ENCODE peak calls at places on chromosomes 6 and 20, in five cellular contexts. A, Y, G, T and H are unnamed samples.
A peak's percentile ranks its signal among the peaks of the same experiment; 100 is the strongest.

GRCh38 chr6:29628419-29629281 is 4.3 kb downstream of the GABBR1 start:
- DNase-seq in G (peak; percentile 81), T (peak; percentile 43), A (peak; percentile 73), Y (peak; percentile 81), H (peak; percentile 84)

GRCh38 chr6:148892247-148892646 is 145.4 kb downstream of the UST start:
- DNase-seq in A (peak; percentile 20), G (no peak), Y (no peak), T (no peak), H (no peak)

GRCh38 chr20:60584221-60584620 is 626.0 kb downstream of the CDH26 start:
- DNase-seq in Y (no peak), G (no peak), A (no peak), T (no peak), H (no peak)

GRCh38 chr20:574297-574942 is 30.8 kb upstream of the CSNK2A1 start:
- DNase-seq in Y (no peak), G (no peak), A (no peak), T (no peak), H (no peak)

GRCh38 chr20:62876826-62877728 is 15.5 kb upstream of the TCFL5 start:
- DNase-seq in Y (no peak), T (no peak), G (no peak), A (no peak), H (no peak)

GRCh38 chr20:11891827-11892521 is 25.7 kb upstream of the BTBD3 start:
- DNase-seq in T (peak; percentile 89), Y (peak; percentile 74), A (peak; percentile 62), G (peak; percentile 53), H (peak; percentile 77)

GRCh38 chr6:119929121-119929520 is 579.6 kb upstream of the MAN1A1 start:
- DNase-seq in T (no peak), Y (no peak), A (no peak), G (no peak), H (no peak)

GRCh38 chr6:11317885-11318771 is 85.7 kb upstream of the NEDD9 start:
- DNase-seq in A (peak; percentile 98), Y (peak; percentile 85), T (peak; percentile 82), G (no peak), H (no peak)

GRCh38 chr6:38567436-38567835 is 72.3 kb downstream of the BTBD9 start:
- DNase-seq in G (no peak), Y (no peak), T (no peak), A (peak; percentile 93), H (no peak)

GRCh38 chr20:23156170-23156841 is 70.2 kb upstream of the CD93 start:
- DNase-seq in T (peak; percentile 50), G (peak; percentile 15), Y (peak; percentile 52), A (peak; percentile 82), H (peak; percentile 28)

GRCh38 chr20:23272176-23273029 is 78.2 kb upstream of the NXT1 start:
- DNase-seq in G (no peak), Y (no peak), A (no peak), T (no peak), H (no peak)

GRCh38 chr20:46169245-46170171 is 51.4 kb downstream of the CD40 start:
- DNase-seq in Y (no peak), A (no peak), T (no peak), G (no peak), H (no peak)

GRCh38 chr20:4053516-4053919 is 38.2 kb upstream of the RNF24 start:
- DNase-seq in T (no peak), G (no peak), Y (no peak), A (no peak), H (no peak)

GRCh38 chr6:99613705-99614429 is 7.2 kb downstream of the PRDM13 start:
- DNase-seq in Y (peak; percentile 17), G (no peak), T (no peak), A (no peak), H (no peak)

GRCh38 chr6:170177383-170178265 is 113.3 kb downstream of the DLL1 start:
- DNase-seq in Y (no peak), G (no peak), A (no peak), T (no peak), H (peak; percentile 43)

GRCh38 chr6:157762636-157763035 is 60.4 kb upstream of the SNX9 start:
- DNase-seq in A (no peak), G (peak; percentile 49), T (peak; percentile 35), Y (no peak), H (no peak)

GRCh38 chr20:63509088-63509564 is 10.2 kb upstream of the EEF1A2 start:
- DNase-seq in A (peak; percentile 12), T (no peak), G (no peak), Y (no peak), H (no peak)

GRCh38 chr6:11149551-11149950 is 38.0 kb upstream of the ERVFRD-1 start:
- DNase-seq in A (no peak), T (no peak), G (no peak), Y (no peak), H (no peak)

GRCh38 chr6:43107344-43108062 is 31.4 kb downstream of the PTK7 start:
- DNase-seq in Y (no peak), G (no peak), A (no peak), T (no peak), H (no peak)

GRCh38 chr20:11064946-11065345 is 391.1 kb upstream of the JAG1 start:
- DNase-seq in Y (no peak), A (no peak), T (no peak), G (no peak), H (no peak)

GRCh38 chr20:44692932-44693476 is 22.2 kb upstream of the CCN5 start:
- DNase-seq in Y (peak; percentile 92), G (no peak), A (peak; percentile 93), T (peak; percentile 97), H (peak; percentile 38)
- TF ChIP-seq MAFK in Y (peak; percentile 6), G (no peak), A (no peak), T (no peak), H (no peak)

GRCh38 chr20:49581482-49581881 is 13.5 kb upstream of the PTGIS start:
- DNase-seq in G (no peak), T (no peak), Y (no peak), A (no peak), H (no peak)
- TF ChIP-seq MAFK in G (no peak), T (no peak), Y (no peak), A (no peak), H (no peak)

GRCh38 chr6:6246539-6246938 is 73.9 kb downstream of the F13A1 start:
- DNase-seq in A (no peak), T (no peak), G (no peak), Y (no peak), H (no peak)

GRCh38 chr6:6244624-6245023 is 75.8 kb downstream of the F13A1 start:
- DNase-seq in A (no peak), G (no peak), Y (no peak), T (no peak), H (no peak)

GRCh38 chr6:6248651-6249050 is 71.8 kb downstream of the F13A1 start:
- DNase-seq in G (no peak), A (no peak), T (no peak), Y (no peak), H (no peak)

DNA sequence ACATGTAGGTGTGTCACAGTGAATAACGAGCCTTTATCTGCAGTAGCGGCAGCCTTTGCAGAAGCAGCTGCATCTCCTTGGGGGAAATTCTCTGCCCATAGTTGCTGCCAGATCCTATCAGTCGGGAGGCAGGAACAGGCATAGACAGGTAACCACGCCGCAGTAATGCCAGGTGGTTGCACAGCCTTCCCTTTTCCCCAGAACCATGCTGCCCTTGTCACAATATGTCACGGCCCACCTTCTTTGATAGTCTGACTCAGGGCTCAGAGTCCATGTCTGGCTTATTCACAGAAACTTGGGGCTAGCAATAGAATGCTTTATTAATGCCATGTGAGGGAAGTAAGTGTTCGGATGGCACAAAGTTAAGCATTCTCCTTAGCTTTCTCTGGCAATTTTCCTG is 76.6 kb downstream of the F13A1 start:
- DNase-seq in Y (no peak), T (peak; percentile 7), G (no peak), A (no peak), H (no peak)
- TF ChIP-seq MAFK in Y (no peak), T (no peak), G (no peak), A (no peak), H (no peak)

DNA sequence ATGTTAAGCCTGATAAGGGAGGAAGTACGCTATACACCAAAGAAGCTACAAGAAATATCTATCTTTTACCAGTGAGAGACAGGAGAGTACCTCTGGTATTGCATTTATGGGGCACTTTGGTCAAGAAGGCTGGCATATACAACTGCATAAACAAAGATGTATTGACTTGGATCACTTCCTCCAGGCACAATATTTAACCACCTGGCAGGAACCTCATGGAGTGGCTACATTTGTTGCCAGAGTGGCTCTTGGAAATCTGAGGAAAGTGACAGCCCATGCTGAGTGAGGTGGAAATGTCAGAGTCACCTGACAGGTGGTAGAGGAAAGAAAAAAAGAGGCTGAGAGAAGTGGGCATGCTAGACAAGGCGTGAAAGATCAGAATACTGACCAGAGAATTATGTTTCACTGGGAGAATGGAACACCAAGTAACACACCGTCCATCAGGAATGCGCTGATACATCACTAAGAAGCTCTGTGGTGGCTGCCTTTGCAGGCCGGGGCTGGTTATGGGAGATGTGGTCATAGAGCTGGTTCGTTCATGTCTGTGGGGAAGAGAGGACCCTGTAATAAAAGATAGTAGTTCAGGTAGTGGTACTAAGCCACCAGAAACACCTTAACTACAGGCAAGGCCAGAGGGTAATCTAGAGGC is 61.4 kb upstream of the UFL1 start:
- DNase-seq in T (no peak), Y (no peak), G (no peak), A (no peak), H (no peak)
- TF ChIP-seq MAFK in T (no peak), Y (no peak), G (no peak), A (no peak), H (no peak)

GRCh38 chr6:162063666-162064065 is 663.9 kb downstream of the PRKN start:
- DNase-seq in G (no peak), T (no peak), Y (no peak), A (no peak), H (no peak)
- TF ChIP-seq MAFK in G (peak; percentile 77), T (peak; percentile 88), Y (peak; percentile 96), A (peak; percentile 58), H (peak; percentile 33)